ENCODE peak calls at places on chromosomes 4 and X, in eight cellular contexts. One of them, this sample, is unnamed. For H3K4me1, the result is how much of the 10 kb centered on the place peaks cover.

GRCh38 chrX:149996515-149996914 is 58.2 kb upstream of the EOLA2 start:
- DNase-seq in astrocyte: no peak
- DNase-seq in CD8-positive, alpha-beta memory T cell: no peak
- DNase-seq in sigmoid colon: no peak
- DNase-seq in cardiac muscle cell: no peak
- DNase-seq in GM23248: no peak
- DNase-seq in fibroblast of lung: no peak
- DNase-seq in HCT116: no peak
- DNase-seq in this sample: no peak

GRCh38 chrX:10254746-10255145 is 98.0 kb downstream of the CLCN4 start:
- DNase-seq in CD8-positive, alpha-beta memory T cell: no peak
- DNase-seq in GM23248: peak
- DNase-seq in fibroblast of lung: peak
- DNase-seq in sigmoid colon: no peak
- DNase-seq in cardiac muscle cell: no peak
- DNase-seq in astrocyte: no peak
- DNase-seq in HCT116: no peak
- DNase-seq in this sample: no peak

GRCh38 chrX:40809210-40809609 is 73.9 kb upstream of the MED14 start:
- DNase-seq in sigmoid colon: no peak
- DNase-seq in cardiac muscle cell: no peak
- DNase-seq in HCT116: no peak
- DNase-seq in fibroblast of lung: peak
- DNase-seq in CD8-positive, alpha-beta memory T cell: no peak
- DNase-seq in astrocyte: peak
- DNase-seq in GM23248: peak
- DNase-seq in this sample: no peak

GRCh38 chrX:39203427-39203826 is 402.2 kb downstream of the MID1IP1 start:
- DNase-seq in GM23248: no peak
- DNase-seq in CD8-positive, alpha-beta memory T cell: no peak
- DNase-seq in fibroblast of lung: no peak
- DNase-seq in sigmoid colon: no peak
- DNase-seq in astrocyte: no peak
- DNase-seq in HCT116: no peak
- DNase-seq in cardiac muscle cell: no peak
- DNase-seq in this sample: no peak

GRCh38 chr4:74635074-74635473 is 159.2 kb downstream of the BTC start:
- DNase-seq in CD8-positive, alpha-beta memory T cell: no peak
- DNase-seq in GM23248: no peak
- DNase-seq in astrocyte: peak
- DNase-seq in sigmoid colon: no peak
- DNase-seq in HCT116: peak
- DNase-seq in cardiac muscle cell: no peak
- DNase-seq in fibroblast of lung: no peak
- DNase-seq in this sample: no peak

GRCh38 chr4:64911846-64912245 is 502.6 kb upstream of the TECRL start:
- DNase-seq in astrocyte: no peak
- DNase-seq in cardiac muscle cell: no peak
- DNase-seq in fibroblast of lung: no peak
- DNase-seq in GM23248: no peak
- DNase-seq in sigmoid colon: no peak
- DNase-seq in CD8-positive, alpha-beta memory T cell: no peak
- DNase-seq in HCT116: no peak
- DNase-seq in this sample: no peak

GRCh38 chrX:71871367-71871766 is 39.3 kb upstream of the NHSL2 start:
- DNase-seq in sigmoid colon: no peak
- DNase-seq in GM23248: peak
- DNase-seq in HCT116: no peak
- DNase-seq in fibroblast of lung: peak
- DNase-seq in CD8-positive, alpha-beta memory T cell: no peak
- DNase-seq in cardiac muscle cell: peak
- DNase-seq in astrocyte: peak
- DNase-seq in this sample: no peak

GRCh38 chr4:181827246-181827645 is 416.0 kb upstream of the TENM3 start:
- DNase-seq in cardiac muscle cell: no peak
- DNase-seq in HCT116: no peak
- DNase-seq in GM23248: no peak
- DNase-seq in sigmoid colon: no peak
- DNase-seq in astrocyte: no peak
- DNase-seq in CD8-positive, alpha-beta memory T cell: no peak
- DNase-seq in fibroblast of lung: no peak
- DNase-seq in this sample: no peak

GRCh38 chr4:185576918-185577591 is 41.7 kb upstream of the PDLIM3 start:
- DNase-seq in GM23248: no peak
- DNase-seq in sigmoid colon: no peak
- DNase-seq in cardiac muscle cell: peak
- DNase-seq in HCT116: no peak
- DNase-seq in fibroblast of lung: peak
- DNase-seq in CD8-positive, alpha-beta memory T cell: no peak
- DNase-seq in astrocyte: peak
- DNase-seq in this sample: no peak

GRCh38 chr4:69781458-69782418 is 21.3 kb upstream of the SULT1B1 start:
- DNase-seq in astrocyte: no peak
- DNase-seq in CD8-positive, alpha-beta memory T cell: no peak
- DNase-seq in sigmoid colon: no peak
- DNase-seq in cardiac muscle cell: no peak
- DNase-seq in GM23248: no peak
- DNase-seq in fibroblast of lung: no peak
- DNase-seq in HCT116: no peak
- DNase-seq in this sample: no peak

GRCh38 chrX:130114141-130114561 is 3.9 kb upstream of the ELF4 start:
- DNase-seq in astrocyte: no peak
- DNase-seq in sigmoid colon: no peak
- DNase-seq in GM23248: peak
- DNase-seq in CD8-positive, alpha-beta memory T cell: no peak
- DNase-seq in fibroblast of lung: peak
- DNase-seq in cardiac muscle cell: no peak
- DNase-seq in HCT116: no peak
- DNase-seq in this sample: no peak

GRCh38 chrX:130110379-130111219 is at the start of gene ELF4:
- DNase-seq in GM23248: peak
- DNase-seq in CD8-positive, alpha-beta memory T cell: peak
- DNase-seq in astrocyte: no peak
- DNase-seq in cardiac muscle cell: peak
- DNase-seq in sigmoid colon: peak
- DNase-seq in fibroblast of lung: peak
- DNase-seq in HCT116: no peak
- DNase-seq in this sample: peak

GRCh38 chrX:130111220-130111934 is 1.1 kb upstream of the ELF4 start:
- DNase-seq in astrocyte: no peak
- DNase-seq in GM23248: peak
- DNase-seq in fibroblast of lung: no peak
- DNase-seq in CD8-positive, alpha-beta memory T cell: no peak
- DNase-seq in cardiac muscle cell: no peak
- DNase-seq in HCT116: no peak
- DNase-seq in sigmoid colon: no peak
- DNase-seq in this sample: no peak

GRCh38 chrX:130109429-130110378 is 593 bp downstream of the ELF4 start:
- DNase-seq in fibroblast of lung: no peak
- DNase-seq in astrocyte: no peak
- DNase-seq in GM23248: peak
- DNase-seq in HCT116: no peak
- DNase-seq in CD8-positive, alpha-beta memory T cell: no peak
- DNase-seq in sigmoid colon: peak
- DNase-seq in cardiac muscle cell: no peak
- DNase-seq in this sample: peak

DNA sequence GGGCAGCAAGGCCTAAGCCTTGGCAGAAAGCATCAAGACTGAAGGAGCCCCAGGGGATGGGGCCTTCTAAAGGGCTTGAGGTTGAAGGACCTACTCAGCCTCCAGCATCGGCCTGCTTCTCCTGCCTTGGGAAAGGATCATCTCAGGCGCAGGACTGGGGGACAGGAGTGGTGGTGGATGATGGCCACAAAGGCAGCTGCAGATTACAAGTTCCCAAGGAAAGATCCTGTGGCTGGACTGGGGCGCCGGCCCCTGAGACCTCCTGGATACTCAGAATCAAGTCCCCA is 1.6 kb upstream of the ELF4 start:
- DNase-seq in fibroblast of lung: no peak
- DNase-seq in CD8-positive, alpha-beta memory T cell: no peak
- DNase-seq in HCT116: no peak
- DNase-seq in GM23248: no peak
- DNase-seq in sigmoid colon: no peak
- DNase-seq in astrocyte: no peak
- DNase-seq in cardiac muscle cell: no peak
- DNase-seq in this sample: no peak
- H3K4me1 ChIP-seq in fibroblast of lung: under half
- H3K4me1 ChIP-seq in CD8-positive, alpha-beta memory T cell: under half
- H3K4me1 ChIP-seq in HCT116: under half
- H3K4me1 ChIP-seq in GM23248: under half
- H3K4me1 ChIP-seq in sigmoid colon: under half
- H3K4me1 ChIP-seq in astrocyte: under half
- H3K4me1 ChIP-seq in cardiac muscle cell: under half
- H3K4me1 ChIP-seq in this sample: under half

GRCh38 chr4:143286058-143286457 is 50.6 kb upstream of the GAB1 start:
- DNase-seq in GM23248: peak
- DNase-seq in astrocyte: no peak
- DNase-seq in cardiac muscle cell: no peak
- DNase-seq in sigmoid colon: no peak
- DNase-seq in fibroblast of lung: no peak
- DNase-seq in HCT116: no peak
- DNase-seq in CD8-positive, alpha-beta memory T cell: no peak
- DNase-seq in this sample: no peak

GRCh38 chr4:143291334-143291733 is 45.3 kb upstream of the GAB1 start:
- DNase-seq in CD8-positive, alpha-beta memory T cell: no peak
- DNase-seq in fibroblast of lung: no peak
- DNase-seq in astrocyte: no peak
- DNase-seq in GM23248: no peak
- DNase-seq in cardiac muscle cell: no peak
- DNase-seq in sigmoid colon: no peak
- DNase-seq in HCT116: no peak
- DNase-seq in this sample: no peak

GRCh38 chr4:143289370-143289769 is 47.3 kb upstream of the GAB1 start:
- DNase-seq in fibroblast of lung: no peak
- DNase-seq in sigmoid colon: no peak
- DNase-seq in GM23248: no peak
- DNase-seq in cardiac muscle cell: no peak
- DNase-seq in CD8-positive, alpha-beta memory T cell: no peak
- DNase-seq in astrocyte: no peak
- DNase-seq in HCT116: no peak
- DNase-seq in this sample: no peak

GRCh38 chr4:143287571-143287923 is 49.1 kb upstream of the GAB1 start:
- DNase-seq in GM23248: no peak
- DNase-seq in fibroblast of lung: no peak
- DNase-seq in HCT116: no peak
- DNase-seq in cardiac muscle cell: no peak
- DNase-seq in sigmoid colon: no peak
- DNase-seq in CD8-positive, alpha-beta memory T cell: no peak
- DNase-seq in astrocyte: no peak
- DNase-seq in this sample: no peak

GRCh38 chr4:143286733-143287570 is 49.7 kb upstream of the GAB1 start:
- DNase-seq in astrocyte: peak
- DNase-seq in HCT116: no peak
- DNase-seq in GM23248: peak
- DNase-seq in cardiac muscle cell: peak
- DNase-seq in sigmoid colon: no peak
- DNase-seq in fibroblast of lung: peak
- DNase-seq in CD8-positive, alpha-beta memory T cell: no peak
- DNase-seq in this sample: no peak
- H3K27ac ChIP-seq in astrocyte: peak
- H3K27ac ChIP-seq in HCT116: no peak
- H3K27ac ChIP-seq in GM23248: peak
- H3K27ac ChIP-seq in cardiac muscle cell: no peak
- H3K27ac ChIP-seq in sigmoid colon: peak
- H3K27ac ChIP-seq in fibroblast of lung: peak
- H3K27ac ChIP-seq in CD8-positive, alpha-beta memory T cell: no peak
- H3K27ac ChIP-seq in this sample: peak

DNA sequence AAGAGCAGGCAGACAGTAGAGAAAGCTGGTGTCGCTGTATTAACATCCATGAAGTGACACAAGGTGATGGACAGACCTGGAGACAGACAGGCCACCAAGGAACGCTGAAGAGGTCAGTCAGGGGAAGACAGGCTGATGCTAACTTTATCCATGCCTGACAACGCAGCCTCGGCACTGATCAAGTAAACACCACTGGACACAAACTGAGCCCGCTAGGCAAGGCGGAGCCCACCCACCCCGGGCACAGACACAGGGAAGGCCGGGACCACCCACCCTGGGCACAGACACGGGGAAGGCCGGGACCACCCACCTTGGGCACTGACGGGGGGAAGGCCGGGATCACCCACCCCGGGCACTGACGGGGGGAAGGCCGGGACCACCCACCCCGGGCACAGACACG is 18.8 kb downstream of the PPP2R3B start:
- DNase-seq in GM23248: no peak
- DNase-seq in HCT116: no peak
- DNase-seq in cardiac muscle cell: no peak
- DNase-seq in sigmoid colon: no peak
- DNase-seq in fibroblast of lung: no peak
- DNase-seq in astrocyte: no peak
- DNase-seq in CD8-positive, alpha-beta memory T cell: no peak
- DNase-seq in this sample: no peak
- H3K4me1 ChIP-seq in GM23248: under half
- H3K4me1 ChIP-seq in HCT116: under half
- H3K4me1 ChIP-seq in cardiac muscle cell: half or more
- H3K4me1 ChIP-seq in sigmoid colon: under half
- H3K4me1 ChIP-seq in fibroblast of lung: under half
- H3K4me1 ChIP-seq in astrocyte: under half
- H3K4me1 ChIP-seq in CD8-positive, alpha-beta memory T cell: under half
- H3K4me1 ChIP-seq in this sample: under half

DNA sequence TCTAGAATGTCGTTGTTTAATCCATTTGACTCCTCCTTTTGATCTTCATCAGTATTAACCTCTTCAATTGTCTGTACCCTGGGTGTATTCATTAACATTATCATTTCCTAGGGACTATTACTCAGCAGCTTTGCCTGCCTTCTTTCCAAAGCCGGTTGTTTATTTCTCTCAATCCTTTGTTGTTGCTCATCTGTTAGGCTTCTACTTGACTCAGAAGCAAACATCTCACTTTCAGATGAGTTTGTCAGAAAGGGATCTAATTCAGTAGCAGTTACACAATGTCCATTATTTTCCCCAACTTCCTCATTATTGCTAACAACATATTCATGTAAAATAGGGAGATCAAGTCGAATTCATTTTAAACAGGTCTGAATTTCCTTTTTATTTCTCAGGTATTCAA is 22.1 kb upstream of the HSD17B10 start:
- DNase-seq in astrocyte: peak
- DNase-seq in cardiac muscle cell: no peak
- DNase-seq in fibroblast of lung: peak
- DNase-seq in sigmoid colon: no peak
- DNase-seq in GM23248: peak
- DNase-seq in CD8-positive, alpha-beta memory T cell: no peak
- DNase-seq in HCT116: no peak
- DNase-seq in this sample: no peak
- H3K27ac ChIP-seq in astrocyte: no peak
- H3K27ac ChIP-seq in cardiac muscle cell: no peak
- H3K27ac ChIP-seq in fibroblast of lung: peak
- H3K27ac ChIP-seq in sigmoid colon: no peak
- H3K27ac ChIP-seq in GM23248: peak
- H3K27ac ChIP-seq in CD8-positive, alpha-beta memory T cell: no peak
- H3K27ac ChIP-seq in HCT116: no peak
- H3K27ac ChIP-seq in this sample: no peak

DNA sequence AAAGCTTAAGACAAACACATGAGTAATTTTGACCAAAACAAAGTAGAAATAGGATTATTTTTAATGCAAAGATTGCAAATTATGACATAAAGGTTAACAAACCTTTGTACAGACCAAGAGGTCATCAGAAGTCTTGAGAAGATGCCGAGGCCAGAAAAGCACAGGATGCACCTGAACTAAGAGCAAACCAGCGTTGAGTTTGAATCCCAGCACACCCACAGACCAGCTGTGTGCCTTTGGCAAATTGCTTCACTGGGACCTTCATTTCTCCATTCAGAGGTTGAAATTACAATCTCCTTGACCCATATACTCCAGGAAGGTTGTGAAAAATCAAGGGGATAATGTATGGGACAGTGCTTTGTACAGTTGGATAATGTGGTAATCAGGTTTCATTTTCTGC is 56.6 kb downstream of the PPM1K start:
- DNase-seq in fibroblast of lung: no peak
- DNase-seq in HCT116: no peak
- DNase-seq in sigmoid colon: no peak
- DNase-seq in astrocyte: no peak
- DNase-seq in GM23248: no peak
- DNase-seq in cardiac muscle cell: no peak
- DNase-seq in CD8-positive, alpha-beta memory T cell: no peak
- DNase-seq in this sample: no peak
- H3K4me1 ChIP-seq in fibroblast of lung: under half
- H3K4me1 ChIP-seq in HCT116: under half
- H3K4me1 ChIP-seq in sigmoid colon: under half
- H3K4me1 ChIP-seq in astrocyte: under half
- H3K4me1 ChIP-seq in GM23248: under half
- H3K4me1 ChIP-seq in cardiac muscle cell: under half
- H3K4me1 ChIP-seq in CD8-positive, alpha-beta memory T cell: under half
- H3K4me1 ChIP-seq in this sample: under half

This sample was measured in lower lobe of right lung.